ENCODE peak calls at places on chromosomes 3 and 15, in four cellular contexts. R is hepatocyte, T is PC-3, X is SK-N-SH. O is an unnamed sample.
A peak's percentile ranks its signal among the peaks of the same experiment; 100 is the strongest.

GRCh38 chr15:67066041-67067021 is 929 bp downstream of the SMAD3 start:
- DNase-seq in R (no peak), T (no peak), X (peak; percentile 65), O (no peak)

GRCh38 chr3:126348308-126348920 is 8.8 kb downstream of the KLF15 start:
- DNase-seq in R (no peak), T (no peak), X (peak; percentile 49), O (peak; percentile 1)

GRCh38 chr3:46923559-46924350 is 46.2 kb downstream of the PTH1R start:
- DNase-seq in R (peak; percentile 70), T (peak; percentile 54), X (peak; percentile 79), O (no peak)

GRCh38 chr15:69398541-69398940 is 15.6 kb upstream of the KIF23 start:
- DNase-seq in R (no peak), T (no peak), X (no peak), O (no peak)

GRCh38 chr3:58260261-58260731 is 22.7 kb downstream of the ABHD6 start:
- DNase-seq in R (no peak), T (peak; percentile 96), X (no peak), O (no peak)

GRCh38 chr3:50164056-50164455 is 8.9 kb downstream of the SEMA3F start:
- DNase-seq in R (peak; percentile 60), T (peak; percentile 98), X (no peak), O (no peak)

GRCh38 chr3:112888388-112889085 is 41.9 kb upstream of the CD200R1L start:
- DNase-seq in R (no peak), T (peak; percentile 23), X (no peak), O (no peak)

GRCh38 chr3:172836390-172836997 is 86.0 kb downstream of the ECT2 start:
- DNase-seq in R (peak; percentile 57), T (peak; percentile 63), X (peak; percentile 27), O (peak; percentile 29)

DNA sequence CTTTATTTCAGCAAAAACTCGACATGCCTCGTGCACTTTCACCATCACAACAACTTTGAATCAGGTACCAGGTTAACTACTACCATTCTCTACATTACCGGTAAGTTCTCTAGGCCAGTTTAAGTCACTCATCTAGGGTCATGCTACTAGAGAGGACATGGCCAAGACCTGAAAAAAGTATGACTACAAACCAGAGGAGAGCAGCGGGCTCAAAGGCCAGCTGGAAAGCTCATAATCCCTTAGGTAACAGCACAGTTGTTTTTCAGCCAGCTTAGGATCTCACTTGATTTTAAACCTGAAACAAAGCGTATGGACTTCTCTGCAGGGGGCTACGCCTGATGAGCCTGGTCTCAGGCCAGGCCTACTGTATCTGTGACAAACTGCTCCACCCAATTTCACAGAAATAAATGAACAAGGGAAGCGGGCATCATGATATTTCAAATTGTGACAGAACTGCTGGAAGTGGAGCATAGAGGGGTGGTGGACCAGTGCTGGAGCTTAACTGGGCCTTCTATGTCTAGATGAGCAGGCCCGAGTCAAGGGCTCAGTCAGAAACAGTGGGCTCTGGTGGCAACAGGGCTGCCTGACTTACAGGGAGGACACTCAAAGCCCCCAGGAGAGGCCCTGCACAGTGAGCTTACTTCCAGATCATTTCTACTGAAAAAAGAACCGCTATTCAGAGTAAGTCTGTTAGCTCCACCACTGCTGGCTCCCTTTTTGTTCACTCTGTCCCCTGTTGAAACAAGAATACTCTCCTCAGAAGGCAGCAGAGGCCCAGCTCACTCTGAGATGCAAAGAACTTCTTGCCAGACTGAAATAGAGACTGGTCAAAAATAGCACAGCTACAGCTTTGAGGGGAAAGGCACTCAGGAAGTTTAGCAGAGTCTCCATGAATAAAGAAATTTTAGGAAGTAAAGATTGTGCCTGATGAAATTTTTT is 47.0 kb downstream of the LRIG1 start:
- DNase-seq in R (no peak), T (no peak), X (no peak), O (no peak)
- H3K4me3 ChIP-seq in R (no peak overlapping the region), T (no peak overlapping the region), X (no peak overlapping the region), O (no peak overlapping the region)

DNA sequence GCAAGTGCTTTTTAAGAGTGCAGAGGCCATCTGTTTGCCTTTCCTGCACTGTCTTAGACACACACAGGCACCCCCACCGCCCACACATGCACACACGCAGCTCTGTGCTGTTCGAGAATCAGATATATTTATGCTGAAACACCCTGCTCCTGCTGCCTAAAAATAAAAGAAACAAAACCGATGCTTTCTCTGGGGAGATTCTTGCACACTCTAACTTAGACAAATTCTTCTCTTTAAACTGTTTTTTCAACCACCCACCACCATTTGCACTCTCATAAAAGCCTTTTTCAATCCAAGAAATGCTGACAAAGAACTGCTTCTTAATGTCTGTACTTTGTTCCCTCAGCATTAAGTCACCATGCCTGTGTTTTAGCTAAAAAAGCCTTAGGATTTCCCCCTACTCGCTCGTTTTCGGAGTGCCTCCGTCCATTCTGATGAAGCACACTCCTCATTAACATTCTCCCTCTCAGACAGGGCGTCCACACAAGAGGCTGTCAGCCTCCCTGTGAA is 26.2 kb downstream of the SLC12A8 start:
- DNase-seq in R (peak; percentile 32), T (no peak), X (peak; percentile 53), O (no peak)
- TF ChIP-seq EZH2phosphoT487 in R (no peak), T (no peak), X (no peak), O (no peak)

DNA sequence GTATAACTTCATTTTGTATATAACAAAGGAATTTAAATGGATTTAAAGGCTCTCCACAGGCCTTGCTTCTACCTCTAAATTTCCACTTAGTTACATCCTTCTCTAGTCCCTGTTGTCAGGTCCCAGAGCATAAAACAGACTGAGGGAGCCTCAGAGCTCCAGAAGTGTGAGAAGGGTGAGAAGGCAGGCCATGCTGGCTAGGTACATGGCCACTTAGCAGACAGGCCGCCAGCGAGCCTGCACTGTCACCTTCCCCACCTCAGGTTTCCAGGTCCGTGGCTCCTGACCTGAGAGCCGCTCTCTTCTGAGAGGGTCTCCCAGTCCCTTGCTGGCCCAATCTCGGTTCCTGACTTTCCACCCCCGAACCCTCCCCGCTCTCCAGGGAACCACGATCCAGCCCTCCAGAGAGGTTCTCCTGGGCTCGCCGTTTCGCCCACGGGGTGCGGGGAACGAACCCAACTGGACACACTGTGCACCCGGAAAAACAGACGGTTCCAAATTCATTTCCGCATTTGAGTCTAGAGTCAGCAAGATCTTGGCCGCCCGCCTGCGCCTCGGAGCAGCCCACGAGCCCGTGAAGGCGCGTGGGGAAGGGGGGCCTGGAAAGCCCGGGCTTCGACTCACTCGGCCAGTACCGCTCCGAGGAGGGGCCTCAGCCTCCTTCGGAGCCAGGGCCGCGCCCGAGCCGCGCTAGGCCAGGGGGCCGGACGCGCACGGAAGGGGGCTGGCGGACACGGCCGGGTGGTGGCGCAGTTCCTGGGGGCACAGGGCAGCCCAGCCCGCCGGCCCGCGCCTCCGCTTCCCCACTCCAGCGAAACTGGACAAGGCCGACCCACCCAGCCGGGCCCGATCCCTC is 16.7 kb upstream of the SOX2 start:
- DNase-seq in R (peak; percentile 71), T (no peak), X (no peak), O (no peak)
- H3K4me3 ChIP-seq in R (peak overlapping the region; percentile 44), T (no peak overlapping the region), X (no peak overlapping the region), O (peak overlapping the region; percentile 56)

DNA sequence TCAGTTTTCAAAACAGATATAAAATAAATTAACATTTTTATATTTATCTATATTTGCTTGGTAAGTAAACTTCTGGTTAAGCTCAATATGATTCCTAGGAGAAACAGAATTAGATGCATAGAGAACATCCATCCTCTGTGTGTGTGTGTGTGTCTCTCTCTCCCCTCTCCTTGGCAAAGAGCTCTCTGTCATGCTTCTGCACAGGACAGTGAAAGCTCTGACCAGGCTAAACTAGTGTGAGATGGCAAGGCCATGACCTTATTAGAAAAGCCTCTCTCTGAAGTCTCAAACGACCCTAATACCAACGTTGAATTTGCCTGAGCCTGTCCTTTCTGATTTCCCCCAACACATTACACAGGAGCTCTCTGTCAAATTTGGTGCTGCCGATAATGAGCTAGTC is 746.1 kb downstream of the VGLL3 start:
- DNase-seq in R (no peak), T (no peak), X (no peak), O (no peak)
- TF ChIP-seq EZH2phosphoT487 in R (no peak), T (no peak), X (no peak), O (no peak)

DNA sequence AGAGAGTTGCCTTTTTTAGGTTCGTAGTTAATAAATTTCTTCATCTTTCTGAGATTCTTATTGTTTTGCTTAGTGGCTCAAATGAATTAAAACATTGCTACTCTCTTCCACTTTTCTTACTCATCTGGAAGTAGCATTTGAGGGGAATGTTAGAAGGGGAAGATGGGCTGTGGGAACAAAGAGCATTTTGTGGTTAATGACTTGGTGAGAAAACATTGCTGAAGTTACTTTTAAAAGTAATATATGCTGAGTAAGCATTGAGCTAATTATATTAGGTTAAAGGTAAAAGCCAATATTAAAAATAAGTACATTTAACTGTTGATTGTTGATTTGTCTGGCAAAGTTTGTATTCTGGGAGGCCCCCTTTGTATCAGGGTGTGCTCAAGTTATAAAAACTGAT is 5.7 kb downstream of the MORF4L1 start:
- DNase-seq in R (no peak), T (no peak), X (no peak), O (no peak)
- H3K4me3 ChIP-seq in R (no peak overlapping the region), T (no peak overlapping the region), X (no peak overlapping the region), O (no peak overlapping the region)

GRCh38 chr15:97600190-97600589 is 360.3 kb upstream of the ARRDC4 start:
- DNase-seq in R (no peak), T (no peak), X (no peak), O (peak; percentile 47)

GRCh38 chr15:97598353-97598798 is 362.1 kb upstream of the ARRDC4 start:
- DNase-seq in R (no peak), T (no peak), X (no peak), O (no peak)
- TF ChIP-seq EZH2phosphoT487 in R (no peak), T (no peak), X (no peak), O (no peak)

DNA sequence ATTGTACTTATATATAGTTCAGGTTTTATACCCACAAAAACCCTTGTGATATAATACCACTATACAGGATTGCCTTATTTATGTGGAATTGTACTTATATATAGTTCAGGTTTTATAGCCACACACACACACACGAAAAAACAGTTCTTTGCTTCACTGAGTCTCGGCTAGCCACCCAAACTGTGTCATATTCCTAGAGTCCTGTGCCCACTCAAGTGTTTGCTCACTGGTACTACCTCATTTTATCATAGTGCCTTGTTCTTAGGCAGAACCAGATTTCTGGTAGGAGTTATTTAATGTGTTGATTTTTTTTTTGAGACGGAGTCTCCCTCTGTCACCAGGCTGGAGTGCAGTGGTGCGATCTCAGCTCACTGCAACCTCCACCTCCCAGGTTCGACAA is 12.5 kb downstream of the RASA2 start:
- DNase-seq in R (no peak), T (no peak), X (no peak), O (no peak)
- H3K4me3 ChIP-seq in R (no peak overlapping the region), T (no peak overlapping the region), X (no peak overlapping the region), O (peak overlapping the region; percentile 41)

DNA sequence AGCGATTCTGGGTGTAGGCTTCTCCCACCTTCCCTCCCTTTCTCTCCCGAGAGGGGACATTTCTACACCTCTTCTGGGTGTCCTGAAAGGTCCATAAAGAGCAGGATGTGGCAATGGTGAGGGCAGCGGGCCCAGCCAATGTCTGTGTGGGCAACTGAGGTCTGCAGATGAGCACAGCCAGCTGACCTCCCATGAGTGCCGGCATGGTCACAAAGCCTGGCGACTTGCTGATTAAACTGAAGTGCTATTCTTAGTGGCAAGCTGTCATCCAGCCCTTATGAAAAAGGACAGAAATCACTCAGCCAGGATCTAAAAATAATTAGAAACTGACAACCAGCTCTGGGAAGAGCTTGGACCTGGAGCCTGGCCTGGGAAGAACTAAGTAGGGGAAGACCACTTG is 124.3 kb upstream of the RGMA start:
- DNase-seq in R (no peak), T (no peak), X (no peak), O (no peak)
- TF ChIP-seq EZH2phosphoT487 in R (no peak), T (no peak), X (no peak), O (no peak)

DNA sequence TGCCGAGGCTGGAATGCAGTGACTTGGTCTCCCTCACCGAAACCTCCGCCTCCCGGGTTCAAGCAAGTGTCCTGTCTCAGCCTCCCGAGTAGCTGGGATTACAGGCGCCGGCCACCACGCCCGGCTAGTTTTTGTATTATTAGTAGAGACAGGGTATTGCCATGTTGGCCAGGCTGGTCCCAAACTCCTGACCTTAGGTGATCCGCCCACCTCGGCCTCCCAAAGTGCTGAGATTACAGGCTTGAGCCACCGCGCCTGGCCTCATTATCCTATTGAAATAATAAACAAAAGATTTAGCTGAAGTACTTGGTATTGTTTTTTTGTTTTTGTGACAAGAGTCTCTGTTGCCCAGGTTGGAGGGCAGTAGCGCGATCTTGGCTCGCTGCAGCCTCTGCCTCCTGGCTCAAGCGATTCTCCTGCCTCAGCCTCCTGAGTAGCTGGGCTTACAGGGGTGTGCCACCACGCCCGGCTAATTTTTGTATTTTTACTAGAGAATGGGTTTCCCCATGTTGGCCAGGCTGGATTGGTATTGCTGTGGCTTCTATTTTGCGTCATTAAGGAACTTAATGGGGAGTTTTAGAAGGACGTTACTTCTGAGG is 1.5 kb downstream of the RPL35A start:
- DNase-seq in R (no peak), T (no peak), X (no peak), O (no peak)
- H3K4me3 ChIP-seq in R (peak overlapping the region; percentile 91), T (peak overlapping the region; percentile 92), X (peak overlapping the region; percentile 64), O (peak overlapping the region; percentile 83)